ENCODE peak calls at places on chromosomes 12 and 14, in ten cellular contexts. A is WTC11; P is NCI-H510A; T is EL; O is activated naive CD8-positive, alpha-beta T cell treated with anti-CD3 and anti-CD28 coated beads, Interleukin-2, amount 50 U/mL, for 24 hours; M is HuH-7; V is stimulated activated CD4-positive, alpha-beta T cell treated with anti-CD3 and anti-CD28 coated beads, Interleukin-12 subunit alpha, Interleukin-12 subunit beta, amount 100 ng/mL, for 48 hours; D is EH; Y is fibroblast of the aortic adventitia; S is mucosa of descending colon. R is an unnamed sample.

GRCh38 chr12:11892065-11892391 is 178.7 kb upstream of the BCL2L14 start:
- DNase-seq in A (no peak), P (no peak), T (no peak), O (no peak), M (no peak), V (no peak), D (no peak), Y (peak; percentile 22), S (no peak), R (no peak)

GRCh38 chr12:107992870-107993451 is 136.1 kb upstream of the WSCD2 start:
- DNase-seq in A (peak; percentile 33), P (peak; percentile 12), T (peak; percentile 29), O (peak; percentile 2), M (peak; percentile 24), V (no peak), D (peak; percentile 14), Y (peak; percentile 12), S (no peak), R (peak; percentile 66)

GRCh38 chr14:105924951-105925591 is 398.7 kb downstream of the TMEM121 start:
- DNase-seq in A (no peak), P (no peak), T (no peak), O (no peak), M (no peak), V (no peak), D (no peak), Y (no peak), S (peak; percentile 6), R (no peak)

GRCh38 chr12:46590991-46591703 is 218.6 kb upstream of the SLC38A2 start:
- DNase-seq in A (no peak), P (no peak), T (no peak), O (no peak), M (no peak), V (no peak), D (no peak), Y (no peak), S (no peak), R (no peak)

GRCh38 chr14:104296388-104297312 is 158.3 kb downstream of the KIF26A start:
- DNase-seq in A (peak; percentile 7), P (no peak), T (no peak), O (no peak), M (no peak), V (no peak), D (no peak), Y (no peak), S (peak; percentile 20), R (no peak)

GRCh38 chr14:98293527-98293926 is 978.5 kb downstream of the BCL11B start:
- DNase-seq in A (no peak), P (no peak), T (no peak), O (no peak), M (no peak), V (no peak), D (no peak), Y (peak; percentile 12), S (no peak), R (no peak)

GRCh38 chr12:131640436-131640969 is 70.4 kb upstream of the SFSWAP start:
- DNase-seq in A (no peak), P (no peak), T (no peak), O (no peak), M (no peak), V (no peak), D (no peak), Y (no peak), S (no peak), R (no peak)

GRCh38 chr14:56268039-56268438 is 149.8 kb downstream of the PELI2 start:
- DNase-seq in A (no peak), P (no peak), T (peak; percentile 32), O (no peak), M (no peak), V (no peak), D (peak; percentile 49), Y (no peak), S (no peak), R (peak; percentile 66)

GRCh38 chr14:47103781-47104180 is 452.2 kb upstream of the RPL10L start:
- DNase-seq in A (no peak), P (no peak), T (no peak), O (no peak), M (no peak), V (no peak), D (no peak), Y (no peak), S (no peak), R (no peak)

GRCh38 chr14:100979079-100979478 is 75.6 kb upstream of the RTL1 start:
- DNase-seq in A (no peak), P (no peak), T (no peak), O (no peak), M (no peak), V (no peak), D (no peak), Y (no peak), S (no peak), R (peak; percentile 56)

GRCh38 chr12:71236133-71236660 is 78.4 kb upstream of the TSPAN8 start:
- DNase-seq in A (no peak), P (no peak), T (no peak), O (no peak), M (no peak), V (no peak), D (no peak), Y (no peak), S (no peak), R (no peak)

GRCh38 chr12:110253176-110253575 is 27.9 kb upstream of the ATP2A2 start:
- DNase-seq in A (no peak), P (no peak), T (peak; percentile 16), O (no peak), M (no peak), V (no peak), D (peak; percentile 30), Y (peak; percentile 40), S (no peak), R (no peak)

GRCh38 chr12:132560831-132561783 is 49.3 kb downstream of the LRCOL1 start:
- DNase-seq in A (peak; percentile 91), P (peak; percentile 98), T (peak; percentile 66), O (peak; percentile 84), M (peak; percentile 92), V (peak; percentile 78), D (peak; percentile 60), Y (peak; percentile 42), S (peak; percentile 79), R (peak; percentile 80)

GRCh38 chr14:100815478-100816285 is 10.2 kb upstream of the MEG3 start:
- DNase-seq in A (no peak), P (no peak), T (peak; percentile 38), O (no peak), M (no peak), V (no peak), D (peak; percentile 74), Y (peak; percentile 20), S (no peak), R (no peak)

GRCh38 chr12:109599087-109599486 is 25.5 kb downstream of the MVK start:
- DNase-seq in A (no peak), P (no peak), T (no peak), O (no peak), M (no peak), V (no peak), D (no peak), Y (no peak), S (no peak), R (no peak)

GRCh38 chr14:100765991-100766390 is 39.3 kb downstream of the DLK1 start:
- DNase-seq in A (no peak), P (no peak), T (no peak), O (no peak), M (no peak), V (no peak), D (no peak), Y (no peak), S (no peak), R (no peak)

GRCh38 chr12:128942960-128943477 is 89.7 kb downstream of the GLT1D1 start:
- DNase-seq in A (no peak), P (peak; percentile 61), T (no peak), O (no peak), M (no peak), V (no peak), D (no peak), Y (no peak), S (no peak), R (no peak)

GRCh38 chr12:110721570-110721969 is 21.1 kb downstream of the PPP1CC start:
- DNase-seq in A (no peak), P (no peak), T (no peak), O (no peak), M (no peak), V (no peak), D (no peak), Y (no peak), S (no peak), R (no peak)

GRCh38 chr12:24027352-24027751 is 77.9 kb upstream of the SOX5 start:
- DNase-seq in A (no peak), P (no peak), T (no peak), O (no peak), M (no peak), V (no peak), D (no peak), Y (no peak), S (no peak), R (no peak)

GRCh38 chr14:22974530-22975313 is 7.6 kb downstream of the AJUBA start:
- DNase-seq in A (no peak), P (no peak), T (peak; percentile 90), O (no peak), M (no peak), V (no peak), D (peak; percentile 75), Y (no peak), S (no peak), R (no peak)

GRCh38 chr12:24947541-24948451 is 1.1 kb downstream of the BCAT1 start:
- DNase-seq in A (no peak), P (no peak), T (no peak), O (no peak), M (no peak), V (no peak), D (peak; percentile 16), Y (peak; percentile 35), S (no peak), R (no peak)

GRCh38 chr12:31369712-31370521 is 44.0 kb upstream of the SINHCAF start:
- DNase-seq in A (peak; percentile 29), P (no peak), T (peak; percentile 67), O (no peak), M (no peak), V (no peak), D (peak; percentile 45), Y (peak; percentile 74), S (no peak), R (no peak)

GRCh38 chr14:93329965-93330608 is 2.7 kb downstream of the BTBD7 start:
- DNase-seq in A (no peak), P (no peak), T (no peak), O (no peak), M (peak; percentile 40), V (no peak), D (no peak), Y (no peak), S (no peak), R (peak; percentile 22)

GRCh38 chr12:131123817-131124216 is 170.1 kb downstream of the ADGRD1 start:
- DNase-seq in A (no peak), P (no peak), T (no peak), O (no peak), M (no peak), V (no peak), D (no peak), Y (no peak), S (no peak), R (no peak)

GRCh38 chr14:71328183-71328582 is 420.9 kb downstream of the PCNX1 start:
- DNase-seq in A (no peak), P (no peak), T (no peak), O (no peak), M (no peak), V (no peak), D (no peak), Y (no peak), S (no peak), R (no peak)

GRCh38 chr12:116592116-116592637 is 33.0 kb downstream of the MAP1LC3B2 start:
- DNase-seq in A (no peak), P (no peak), T (no peak), O (no peak), M (peak; percentile 20), V (no peak), D (no peak), Y (peak; percentile 75), S (peak; percentile 61), R (no peak)

GRCh38 chr12:34298971-34299801 is 276.9 kb downstream of the ALG10 start:
- DNase-seq in A (no peak), P (no peak), T (no peak), O (no peak), M (no peak), V (no peak), D (no peak), Y (no peak), S (peak; percentile 8), R (no peak)

GRCh38 chr12:110355080-110355479 is 48.4 kb downstream of the ANAPC7 start:
- DNase-seq in A (peak; percentile 61), P (no peak), T (peak; percentile 31), O (peak; percentile 35), M (peak; percentile 75), V (no peak), D (peak; percentile 59), Y (no peak), S (no peak), R (peak; percentile 47)

R was measured in PC-3.